ENCODE peak calls at places on chromosomes 13 and 19, in seven cellular contexts. X is stimulated activated CD4-positive, alpha-beta T cell treated with anti-CD3 and anti-CD28 coated beads, Interleukin-15, amount 100 ng/mL, for 1 hour; B is HT1080; A is AG09319; E is progenitor cell of endocrine pancreas; V is GOT3; D is NCI-H2029. C is an unnamed sample.

GRCh38 chr13:106625578-106625977 is 57.6 kb upstream of the ARGLU1 start:
- DNase-seq in X (no peak), B (no peak), V (no peak), D (no peak), E (no peak), A (no peak), C (no peak)

GRCh38 chr19:1854542-1855039 is 6.3 kb upstream of the REXO1 start:
- DNase-seq in X (no peak), E (no peak), A (no peak), B (no peak), D (no peak), V (no peak), C (no peak)

GRCh38 chr19:39929750-39930149 is 4.7 kb downstream of the FCGBP start:
- DNase-seq in B (no peak), E (no peak), V (no peak), X (no peak), D (no peak), A (no peak), C (no peak)

GRCh38 chr19:38892841-38893240 is 6.6 kb downstream of the SIRT2 start:
- DNase-seq in D (no peak), X (no peak), B (no peak), A (no peak), E (no peak), V (no peak), C (no peak)

GRCh38 chr13:46479286-46479685 is 73.7 kb upstream of the LRCH1 start:
- DNase-seq in B (no peak), V (no peak), A (no peak), X (no peak), E (no peak), D (no peak), C (no peak)

GRCh38 chr13:52949744-52950143 is 78.9 kb upstream of the OLFM4 start:
- DNase-seq in D (no peak), A (no peak), V (no peak), E (no peak), B (no peak), X (no peak), C (no peak)

GRCh38 chr13:97262058-97262457 is 39.9 kb downstream of the MBNL2 start:
- DNase-seq in V (no peak), B (no peak), D (no peak), E (no peak), A (no peak), X (no peak), C (no peak)

GRCh38 chr19:33662391-33662790 is 40.6 kb downstream of the CHST8 start:
- DNase-seq in X (no peak), D (no peak), B (no peak), V (no peak), A (no peak), E (no peak), C (no peak)

GRCh38 chr19:29887498-29887897 is 54.5 kb upstream of the URI1 start:
- DNase-seq in D (no peak), X (no peak), V (no peak), E (no peak), B (peak; percentile 50), A (no peak), C (no peak)